ENCODE peak calls at places on chromosomes 12 and 14, in eight cellular contexts. G, C, L, D, F, V, S and R are unnamed samples.

GRCh38 chr12:49647280-49647679 is 23.9 kb downstream of the PRPF40B start:
- DNase-seq in F (no peak), S (no peak), L (no peak), V (no peak), C (no peak), G (no peak), D (no peak), R (no peak)

GRCh38 chr12:80565276-80565675 is 121.2 kb downstream of the PTPRQ start:
- DNase-seq in L (no peak), C (no peak), G (peak; percentile 59), D (no peak), V (no peak), F (no peak), S (no peak), R (no peak)

GRCh38 chr12:97275261-97276197 is 187.1 kb upstream of the RMST start:
- DNase-seq in S (peak; percentile 33), V (no peak), F (no peak), C (no peak), L (no peak), G (no peak), D (no peak), R (no peak)

GRCh38 chr14:24365600-24366374 is 2.2 kb upstream of the NFATC4 start:
- DNase-seq in D (peak; percentile 81), G (peak; percentile 97), C (peak; percentile 81), V (peak; percentile 76), S (peak; percentile 91), F (peak; percentile 93), L (peak; percentile 83), R (peak; percentile 88)

GRCh38 chr12:54337854-54338650 is 13.1 kb downstream of the COPZ1 start:
- DNase-seq in G (no peak), V (no peak), S (no peak), L (no peak), F (no peak), D (no peak), C (no peak), R (no peak)

GRCh38 chr14:100834441-100835277 is 8.7 kb downstream of the MEG3 start:
- DNase-seq in F (no peak), L (no peak), C (no peak), S (no peak), V (no peak), D (no peak), G (no peak), R (no peak)

GRCh38 chr14:59248170-59248569 is 59.7 kb downstream of the DAAM1 start:
- DNase-seq in G (no peak), V (no peak), D (no peak), L (no peak), C (no peak), F (no peak), S (no peak), R (no peak)

GRCh38 chr12:75020068-75020557 is 189.5 kb downstream of the KCNC2 start:
- DNase-seq in C (no peak), F (no peak), S (no peak), V (no peak), G (no peak), L (no peak), D (no peak), R (no peak)

GRCh38 chr12:10673660-10674384 is at the start of gene STYK1:
- DNase-seq in G (peak; percentile 28), S (peak; percentile 91), L (peak; percentile 93), V (peak; percentile 66), C (peak; percentile 78), F (peak; percentile 89), D (peak; percentile 73), R (peak; percentile 67)

GRCh38 chr14:52926994-52927393 is 23.9 kb downstream of the FERMT2 start:
- DNase-seq in D (no peak), V (no peak), L (no peak), C (no peak), S (no peak), F (no peak), G (peak; percentile 51), R (no peak)

GRCh38 chr12:98582093-98582492 is 11.4 kb upstream of the SLC25A3 start:
- DNase-seq in C (no peak), L (no peak), S (no peak), F (no peak), G (no peak), V (no peak), D (no peak), R (no peak)

GRCh38 chr12:27434673-27435565 is 11.6 kb upstream of the SMCO2 start:
- DNase-seq in D (peak; percentile 16), V (no peak), F (no peak), C (peak; percentile 56), S (peak; percentile 26), G (no peak), L (no peak), R (no peak)

GRCh38 chr12:116922194-116922897 is 11.6 kb downstream of the FBXW8 start:
- DNase-seq in V (no peak), C (no peak), G (peak; percentile 53), D (no peak), F (no peak), L (no peak), S (no peak), R (no peak)

GRCh38 chr12:120540445-120540844 is 6.3 kb downstream of the RNF10 start:
- DNase-seq in V (no peak), L (no peak), G (peak; percentile 89), D (no peak), C (no peak), S (no peak), F (no peak), R (no peak)

GRCh38 chr12:106669216-106669615 is 86.4 kb downstream of the RFX4 start:
- DNase-seq in C (no peak), G (no peak), L (no peak), S (no peak), V (no peak), F (no peak), D (no peak), R (no peak)

GRCh38 chr12:46187023-46187422 is 81.8 kb downstream of the SLC38A1 start:
- DNase-seq in S (peak; percentile 24), L (no peak), F (no peak), D (no peak), G (peak; percentile 85), V (no peak), C (no peak), R (peak; percentile 54)

GRCh38 chr12:58387199-58387598 is 445.8 kb downstream of the ATP23 start:
- DNase-seq in V (no peak), S (peak; percentile 92), G (peak; percentile 21), C (no peak), F (no peak), L (no peak), D (no peak), R (no peak)

GRCh38 chr12:98772818-98773217 is 127.7 kb downstream of the APAF1 start:
- DNase-seq in G (no peak), C (no peak), L (no peak), V (no peak), D (no peak), S (no peak), F (no peak), R (no peak)

GRCh38 chr14:50762001-50762930 is 68.7 kb downstream of the NIN start:
- DNase-seq in C (no peak), S (peak; percentile 79), G (peak; percentile 7), V (no peak), D (peak; percentile 69), F (no peak), L (no peak), R (no peak)

GRCh38 chr14:60183724-60184596 is 18.8 kb upstream of the DHRS7 start:
- DNase-seq in F (no peak), L (peak; percentile 64), V (no peak), G (peak; percentile 83), C (peak; percentile 36), D (no peak), S (peak; percentile 70), R (no peak)

GRCh38 chr12:32053881-32054624 is 52.6 kb upstream of the BICD1 start:
- DNase-seq in C (no peak), L (no peak), D (no peak), G (no peak), V (no peak), S (peak; percentile 19), F (no peak), R (no peak)

GRCh38 chr12:7017870-7018349 is 366 bp downstream of the LPCAT3 start:
- DNase-seq in L (no peak), D (peak; percentile 49), G (no peak), S (no peak), C (peak; percentile 64), V (peak; percentile 33), F (peak; percentile 57), R (no peak)

GRCh38 chr12:101166866-101167265 is 43.2 kb downstream of the SLC5A8 start:
- DNase-seq in S (no peak), L (no peak), V (no peak), G (no peak), D (no peak), F (no peak), C (no peak), R (no peak)

GRCh38 chr14:67416085-67416484 is 4.1 kb upstream of the PLEK2 start:
- DNase-seq in F (no peak), C (no peak), S (no peak), G (no peak), L (no peak), V (no peak), D (no peak), R (no peak)

GRCh38 chr14:41830679-41831078 is 224.0 kb downstream of the LRFN5 start:
- DNase-seq in S (no peak), G (peak; percentile 63), L (no peak), D (no peak), V (no peak), F (peak; percentile 3), C (peak; percentile 5), R (no peak)

GRCh38 chr14:102893452-102893851 is 29.0 kb upstream of the AMN start:
- DNase-seq in G (peak; percentile 96), S (no peak), C (no peak), V (no peak), F (peak; percentile 32), L (no peak), D (no peak), R (no peak)

GRCh38 chr12:110262442-110263388 is 18.3 kb upstream of the ATP2A2 start:
- DNase-seq in D (no peak), G (no peak), F (no peak), L (no peak), V (no peak), C (no peak), S (no peak), R (no peak)

GRCh38 chr14:35934499-35934898 is 108.4 kb downstream of the BRMS1L start:
- DNase-seq in G (no peak), L (no peak), V (no peak), F (no peak), S (no peak), D (no peak), C (no peak), R (no peak)

GRCh38 chr12:1795221-1795784 is 25.1 kb upstream of the LRTM2 start:
- DNase-seq in G (no peak), L (no peak), F (no peak), S (no peak), C (no peak), V (no peak), D (no peak), R (no peak)

GRCh38 chr12:42585175-42585845 is 4.2 kb downstream of the PRICKLE1 start:
- DNase-seq in C (no peak), S (no peak), F (no peak), D (no peak), L (peak; percentile 21), G (no peak), V (no peak), R (no peak)

GRCh38 chr12:126425264-126425663 is 1360.0 kb downstream of the AACS start:
- DNase-seq in L (no peak), S (no peak), G (no peak), V (no peak), F (no peak), D (no peak), C (no peak), R (no peak)

GRCh38 chr14:20332386-20332945 is 613 bp downstream of the CCNB1IP1 start:
- DNase-seq in G (peak; percentile 23), S (peak; percentile 30), C (no peak), D (no peak), V (no peak), L (no peak), F (peak; percentile 28), R (no peak)